ENCODE peak calls at places on chromosomes 5 and 9, in seven cellular contexts. I is skeletal muscle cell; N is CD8-positive, alpha-beta T cell; K is brain microvascular endothelial cell; G is hippocampal formation; V is fibroblast of lung; J is neuronal stem cell. Q is an unnamed sample.

GRCh38 chr5:135921388-135921787 is 25.7 kb upstream of the IL9 start:
- DNase-seq in I (peak; percentile 28), N (no peak), K (no peak), G (no peak), V (peak; percentile 37), J (no peak), Q (peak; percentile 66)

GRCh38 chr5:133147411-133147810 is 95.6 kb downstream of the HSPA4 start:
- DNase-seq in I (peak; percentile 2), N (no peak), K (peak; percentile 3), G (no peak), V (peak; percentile 17), J (no peak), Q (peak; percentile 68)

GRCh38 chr5:179795863-179796833 is 2.4 kb downstream of the LTC4S start:
- DNase-seq in I (peak; percentile 38), N (peak; percentile 66), K (peak; percentile 37), G (peak; percentile 66), V (peak; percentile 78), J (no peak), Q (peak; percentile 91)

GRCh38 chr9:120043448-120043847 is 536.5 kb downstream of the CDK5RAP2 start:
- DNase-seq in I (no peak), N (no peak), K (no peak), G (no peak), V (no peak), J (no peak), Q (no peak)

GRCh38 chr9:95627802-95628201 is 111.0 kb upstream of the PTCH1 start:
- DNase-seq in I (no peak), N (no peak), K (peak; percentile 18), G (no peak), V (no peak), J (no peak), Q (no peak)

GRCh38 chr5:112554089-112554977 is 135.3 kb upstream of the EPB41L4A start:
- DNase-seq in I (peak; percentile 4), N (no peak), K (no peak), G (no peak), V (no peak), J (no peak), Q (peak; percentile 9)

GRCh38 chr5:95709967-95710650 is 21.0 kb upstream of the RHOBTB3 start:
- DNase-seq in I (no peak), N (no peak), K (no peak), G (no peak), V (no peak), J (no peak), Q (peak; percentile 60)

GRCh38 chr5:77662615-77663014 is 24.1 kb upstream of the OTP start:
- DNase-seq in I (no peak), N (no peak), K (no peak), G (no peak), V (no peak), J (no peak), Q (no peak)

GRCh38 chr5:97162045-97162444 is 19.6 kb upstream of the LIX1 start:
- DNase-seq in I (peak; percentile 34), N (peak; percentile 36), K (peak; percentile 70), G (peak; percentile 86), V (peak; percentile 88), J (peak; percentile 77), Q (peak; percentile 82)

GRCh38 chr9:128771745-128772519 is at the start of gene ZER1:
- DNase-seq in I (peak; percentile 43), N (peak; percentile 94), K (peak; percentile 81), G (peak; percentile 83), V (peak; percentile 88), J (peak; percentile 90), Q (peak; percentile 96)

GRCh38 chr9:106883626-106884190 is 20.7 kb downstream of the ZNF462 start:
- DNase-seq in I (no peak), N (no peak), K (peak; percentile 20), G (no peak), V (peak; percentile 59), J (no peak), Q (no peak)

GRCh38 chr5:67680109-67680508 is 483.5 kb upstream of the CD180 start:
- DNase-seq in I (no peak), N (no peak), K (no peak), G (no peak), V (peak; percentile 5), J (no peak), Q (no peak)

GRCh38 chr9:136537411-136537810 is 8.4 kb downstream of the NOTCH1 start:
- DNase-seq in I (no peak), N (no peak), K (no peak), G (no peak), V (no peak), J (no peak), Q (no peak)

GRCh38 chr9:72721086-72721485 is 199.7 kb downstream of the TMC1 start:
- DNase-seq in I (no peak), N (no peak), K (no peak), G (no peak), V (no peak), J (peak; percentile 12), Q (no peak)

GRCh38 chr5:168209987-168210386 is 81.5 kb upstream of the WWC1 start:
- DNase-seq in I (no peak), N (no peak), K (no peak), G (no peak), V (no peak), J (no peak), Q (no peak)

GRCh38 chr5:7629559-7629958 is 221.4 kb downstream of the CFAP90 start:
- DNase-seq in I (no peak), N (no peak), K (no peak), G (no peak), V (no peak), J (no peak), Q (no peak)

GRCh38 chr5:151141535-151141934 is 16.0 kb downstream of the ANXA6 start:
- DNase-seq in I (no peak), N (peak; percentile 71), K (peak; percentile 28), G (no peak), V (no peak), J (no peak), Q (peak; percentile 72)

GRCh38 chr9:37407468-37407867 is 15.0 kb upstream of the GRHPR start:
- DNase-seq in I (no peak), N (no peak), K (no peak), G (no peak), V (no peak), J (no peak), Q (no peak)

GRCh38 chr5:136772541-136772940 is 407.2 kb upstream of the TRPC7 start:
- DNase-seq in I (no peak), N (no peak), K (no peak), G (no peak), V (no peak), J (no peak), Q (no peak)

GRCh38 chr5:151041577-151042268 is 21.3 kb downstream of the GPX3 start:
- DNase-seq in I (no peak), N (no peak), K (no peak), G (peak; percentile 14), V (no peak), J (no peak), Q (no peak)

GRCh38 chr9:2427016-2427891 is 194.3 kb upstream of the VLDLR start:
- DNase-seq in I (no peak), N (no peak), K (no peak), G (no peak), V (no peak), J (no peak), Q (no peak)

GRCh38 chr5:176614805-176615478 is 5.0 kb upstream of the GPRIN1 start:
- DNase-seq in I (peak; percentile 50), N (no peak), K (peak; percentile 76), G (no peak), V (peak; percentile 82), J (no peak), Q (peak; percentile 72)

GRCh38 chr5:138911441-138911840 is 36.3 kb upstream of the LRRTM2 start:
- DNase-seq in I (no peak), N (no peak), K (peak; percentile 42), G (no peak), V (no peak), J (no peak), Q (peak; percentile 60)

GRCh38 chr5:32785639-32786216 is 74.6 kb downstream of the NPR3 start:
- DNase-seq in I (peak; percentile 89), N (no peak), K (peak; percentile 62), G (no peak), V (peak; percentile 93), J (no peak), Q (peak; percentile 80)

GRCh38 chr5:7325975-7326911 is 69.7 kb upstream of the ADCY2 start:
- DNase-seq in I (no peak), N (no peak), K (no peak), G (no peak), V (no peak), J (no peak), Q (no peak)

GRCh38 chr5:20157089-20157488 is 169.1 kb upstream of the CDH18 start:
- DNase-seq in I (no peak), N (no peak), K (no peak), G (no peak), V (peak; percentile 20), J (no peak), Q (no peak)

GRCh38 chr5:157665467-157666085 is 5.8 kb upstream of the C5orf52 start:
- DNase-seq in I (peak; percentile 48), N (no peak), K (peak; percentile 79), G (no peak), V (peak; percentile 73), J (no peak), Q (no peak)

GRCh38 chr9:112754578-112754977 is 4.0 kb downstream of the SNX30 start:
- DNase-seq in I (no peak), N (peak; percentile 45), K (no peak), G (no peak), V (peak; percentile 42), J (no peak), Q (peak; percentile 71)

GRCh38 chr5:149271717-149272558 is at the start of gene AFAP1L1:
- DNase-seq in I (no peak), N (no peak), K (no peak), G (peak; percentile 6), V (no peak), J (peak; percentile 23), Q (peak; percentile 79)

Q was measured in cardiac muscle cell.